ENCODE peak calls at places on chromosomes 16 and 17, in five cellular contexts. E, I, Z, B and H are unnamed samples.

GRCh38 chr16:71460246-71460645 is 1.8 kb downstream of the ZNF23 start:
- DNase-seq in E (no peak), I (no peak), Z (no peak), B (no peak), H (no peak)

GRCh38 chr16:49019081-49019633 is 262.5 kb downstream of the CBLN1 start:
- DNase-seq in E (no peak), I (no peak), Z (no peak), B (peak; percentile 97), H (no peak)

GRCh38 chr16:67428146-67428731 is 2.7 kb upstream of the HSD11B2 start:
- DNase-seq in E (peak; percentile 83), I (peak; percentile 75), Z (peak; percentile 65), B (peak; percentile 76), H (peak; percentile 87)

GRCh38 chr16:57723170-57723569 is 12.4 kb upstream of the KATNB1 start:
- DNase-seq in E (no peak), I (no peak), Z (no peak), B (no peak), H (no peak)

GRCh38 chr17:43360739-43361498 is 37.9 kb upstream of the ARL4D start:
- DNase-seq in E (peak; percentile 98), I (peak; percentile 91), Z (peak; percentile 100), B (peak; percentile 99), H (peak; percentile 99)

GRCh38 chr17:75118307-75118706 is 8.5 kb downstream of the ARMC7 start:
- DNase-seq in E (no peak), I (no peak), Z (no peak), B (no peak), H (peak; percentile 15)

GRCh38 chr16:80263848-80264694 is 276.7 kb upstream of the DYNLRB2 start:
- DNase-seq in E (no peak), I (no peak), Z (no peak), B (no peak), H (no peak)

GRCh38 chr17:39606434-39607056 is 1.2 kb downstream of the NEUROD2 start:
- DNase-seq in E (no peak), I (no peak), Z (no peak), B (no peak), H (no peak)

GRCh38 chr16:31181102-31181830 is 1.3 kb downstream of the FUS start:
- DNase-seq in E (peak; percentile 61), I (peak; percentile 36), Z (no peak), B (peak; percentile 13), H (peak; percentile 58)

GRCh38 chr17:55344514-55344997 is 77.1 kb downstream of the MMD start:
- DNase-seq in E (no peak), I (no peak), Z (peak; percentile 7), B (no peak), H (no peak)

GRCh38 chr17:63434951-63435571 is 11.0 kb downstream of the CYB561 start:
- DNase-seq in E (no peak), I (no peak), Z (no peak), B (no peak), H (peak; percentile 67)

GRCh38 chr17:42135664-42136653 is 13.4 kb downstream of the HSPB9 start:
- DNase-seq in E (peak; percentile 19), I (no peak), Z (no peak), B (no peak), H (no peak)

GRCh38 chr17:62119373-62119772 is 54.3 kb upstream of the MED13 start:
- DNase-seq in E (no peak), I (no peak), Z (peak; percentile 77), B (no peak), H (no peak)

GRCh38 chr16:50401355-50401754 is 32.6 kb upstream of the BRD7 start:
- DNase-seq in E (no peak), I (no peak), Z (no peak), B (no peak), H (no peak)

GRCh38 chr17:68019336-68019674 is 16.2 kb upstream of the KPNA2 start:
- DNase-seq in E (no peak), I (no peak), Z (no peak), B (no peak), H (no peak)

GRCh38 chr16:79169239-79169638 is 431.3 kb downstream of the MAF start:
- DNase-seq in E (no peak), I (no peak), Z (no peak), B (no peak), H (no peak)

GRCh38 chr17:31715436-31715835 is 143.6 kb downstream of the COPRS start:
- DNase-seq in E (no peak), I (no peak), Z (peak; percentile 23), B (no peak), H (peak; percentile 48)

GRCh38 chr16:30032083-30032819 is 1.2 kb upstream of the TLCD3B start:
- DNase-seq in E (peak; percentile 77), I (peak; percentile 71), Z (peak; percentile 81), B (peak; percentile 85), H (peak; percentile 90)

GRCh38 chr17:38746893-38747384 is 1.2 kb downstream of the PCGF2 start:
- DNase-seq in E (peak; percentile 38), I (peak; percentile 69), Z (no peak), B (no peak), H (peak; percentile 83)

GRCh38 chr17:75010683-75011406 is 1.6 kb upstream of the MRPL58 start:
- DNase-seq in E (peak; percentile 16), I (no peak), Z (no peak), B (peak; percentile 97), H (no peak)

GRCh38 chr17:45782889-45783592 is 1.1 kb upstream of the CRHR1 start:
- DNase-seq in E (peak; percentile 28), I (peak; percentile 47), Z (no peak), B (peak; percentile 50), H (no peak)

GRCh38 chr17:3660311-3660891 is 8.0 kb downstream of the TAX1BP3 start:
- DNase-seq in E (no peak), I (no peak), Z (no peak), B (no peak), H (no peak)

GRCh38 chr16:56201030-56201429 is 9.7 kb downstream of the GNAO1 start:
- DNase-seq in E (no peak), I (no peak), Z (no peak), B (no peak), H (no peak)

GRCh38 chr16:20866161-20866772 is 33.9 kb downstream of the DCUN1D3 start:
- DNase-seq in E (no peak), I (no peak), Z (peak; percentile 52), B (peak; percentile 61), H (no peak)

GRCh38 chr17:42087736-42088705 is 10.3 kb downstream of the ZNF385C start:
- DNase-seq in E (no peak), I (no peak), Z (no peak), B (no peak), H (no peak)

GRCh38 chr17:50604470-50604869 is 30.2 kb upstream of the ABCC3 start:
- DNase-seq in E (no peak), I (no peak), Z (no peak), B (peak; percentile 95), H (no peak)

GRCh38 chr17:68455756-68456528 is 1.4 kb downstream of the WIPI1 start:
- DNase-seq in E (no peak), I (no peak), Z (no peak), B (no peak), H (no peak)

GRCh38 chr17:31371511-31372097 is 19.9 kb upstream of the RAB11FIP4 start:
- DNase-seq in E (peak; percentile 81), I (no peak), Z (peak; percentile 40), B (peak; percentile 47), H (no peak)

GRCh38 chr16:52634101-52634500 is 87.2 kb upstream of the TOX3 start:
- DNase-seq in E (no peak), I (no peak), Z (no peak), B (no peak), H (no peak)

GRCh38 chr17:30415491-30415890 is 36.8 kb downstream of the CPD start:
- DNase-seq in E (no peak), I (no peak), Z (no peak), B (no peak), H (no peak)

GRCh38 chr17:46841561-46842379 is 9.6 kb upstream of the WNT9B start:
- DNase-seq in E (peak; percentile 27), I (peak; percentile 61), Z (no peak), B (no peak), H (no peak)

GRCh38 chr16:30775381-30776099 is 11.5 kb downstream of the ZNF629 start:
- DNase-seq in E (peak; percentile 31), I (peak; percentile 58), Z (peak; percentile 73), B (peak; percentile 75), H (no peak)

GRCh38 chr16:4709481-4709880 is 16.1 kb downstream of the NUDT16L1 start:
- DNase-seq in E (no peak), I (no peak), Z (no peak), B (no peak), H (no peak)

GRCh38 chr17:27915715-27916114 is 22.6 kb upstream of the LYRM9 start:
- DNase-seq in E (no peak), I (no peak), Z (no peak), B (no peak), H (no peak)

GRCh38 chr17:74610108-74610507 is 13.4 kb downstream of the CD300E start:
- DNase-seq in E (peak; percentile 58), I (no peak), Z (peak; percentile 9), B (no peak), H (peak; percentile 51)

GRCh38 chr16:74778646-74779045 is 4.0 kb upstream of the FA2H start:
- DNase-seq in E (no peak), I (no peak), Z (no peak), B (peak; percentile 94), H (no peak)